ENCODE peak calls at places on chromosome 2, in five cellular contexts. One of them, this sample, is unnamed.

GRCh38 chr2:135997380-135997779 is 12.0 kb upstream of the DARS1 start:
- DNase-seq in adipocyte: no peak
- DNase-seq in upper lobe of left lung: peak; percentile 51
- DNase-seq in mucosa of descending colon: peak; percentile 58
- DNase-seq in DND-41: no peak
- DNase-seq in this sample: no peak

GRCh38 chr2:9004338-9005204 is 1.1 kb upstream of the MBOAT2 start:
- DNase-seq in adipocyte: peak; percentile 22
- DNase-seq in upper lobe of left lung: no peak
- DNase-seq in mucosa of descending colon: no peak
- DNase-seq in DND-41: no peak
- DNase-seq in this sample: no peak

GRCh38 chr2:197090713-197091367 is 164.3 kb upstream of the PGAP1 start:
- DNase-seq in adipocyte: no peak
- DNase-seq in upper lobe of left lung: no peak
- DNase-seq in mucosa of descending colon: peak; percentile 10
- DNase-seq in DND-41: no peak
- DNase-seq in this sample: no peak

GRCh38 chr2:188292446-188293239 is 969 bp downstream of the GULP1 start:
- DNase-seq in adipocyte: peak; percentile 94
- DNase-seq in upper lobe of left lung: peak; percentile 88
- DNase-seq in mucosa of descending colon: peak; percentile 76
- DNase-seq in DND-41: no peak
- DNase-seq in this sample: peak; percentile 78

GRCh38 chr2:86807462-86808275 is 17.0 kb upstream of the CD8A start:
- DNase-seq in adipocyte: peak; percentile 36
- DNase-seq in upper lobe of left lung: peak; percentile 59
- DNase-seq in mucosa of descending colon: peak; percentile 78
- DNase-seq in DND-41: peak; percentile 67
- DNase-seq in this sample: peak; percentile 60

GRCh38 chr2:117555965-117556364 is 258.5 kb upstream of the DDX18 start:
- DNase-seq in adipocyte: no peak
- DNase-seq in upper lobe of left lung: no peak
- DNase-seq in mucosa of descending colon: no peak
- DNase-seq in DND-41: no peak
- DNase-seq in this sample: no peak

GRCh38 chr2:219520079-219520478 is 5.8 kb downstream of the ASIC4 start:
- DNase-seq in adipocyte: no peak
- DNase-seq in upper lobe of left lung: no peak
- DNase-seq in mucosa of descending colon: peak; percentile 28
- DNase-seq in DND-41: no peak
- DNase-seq in this sample: no peak

GRCh38 chr2:134739879-134740301 is 21.1 kb upstream of the TMEM163 start:
- DNase-seq in adipocyte: no peak
- DNase-seq in upper lobe of left lung: peak; percentile 59
- DNase-seq in mucosa of descending colon: no peak
- DNase-seq in DND-41: no peak
- DNase-seq in this sample: no peak

GRCh38 chr2:239253264-239253663 is 147.6 kb downstream of the HDAC4 start:
- DNase-seq in adipocyte: no peak
- DNase-seq in upper lobe of left lung: no peak
- DNase-seq in mucosa of descending colon: no peak
- DNase-seq in DND-41: no peak
- DNase-seq in this sample: no peak

GRCh38 chr2:104733544-104733943 is 120.4 kb upstream of the POU3F3 start:
- DNase-seq in adipocyte: no peak
- DNase-seq in upper lobe of left lung: no peak
- DNase-seq in mucosa of descending colon: no peak
- DNase-seq in DND-41: peak; percentile 27
- DNase-seq in this sample: peak; percentile 27

GRCh38 chr2:56117764-56118163 is 66.0 kb upstream of the CCDC85A start:
- DNase-seq in adipocyte: no peak
- DNase-seq in upper lobe of left lung: no peak
- DNase-seq in mucosa of descending colon: no peak
- DNase-seq in DND-41: no peak
- DNase-seq in this sample: no peak

DNA sequence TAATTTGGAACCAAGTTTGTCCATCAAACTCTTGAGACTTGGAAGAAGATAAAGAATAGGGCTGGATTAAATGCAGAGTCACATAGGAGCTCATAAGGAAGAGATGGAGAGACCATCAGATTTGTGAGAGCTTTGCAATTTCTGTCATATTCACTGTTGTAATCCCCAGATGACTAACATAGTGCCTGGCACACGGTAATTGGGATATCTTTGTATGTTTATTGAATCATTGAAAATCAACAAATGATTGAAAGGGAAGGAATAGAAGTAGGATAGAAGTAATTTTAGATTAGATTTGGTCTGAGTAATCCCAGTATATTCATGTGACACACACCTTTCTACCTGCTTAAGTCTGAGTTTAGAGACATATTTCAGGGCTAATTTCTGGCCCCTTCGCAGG is 75.4 kb downstream of the LCLAT1 start:
- DNase-seq in adipocyte: no peak
- DNase-seq in upper lobe of left lung: no peak
- DNase-seq in mucosa of descending colon: no peak
- DNase-seq in DND-41: no peak
- DNase-seq in this sample: no peak
- H3K9me3 ChIP-seq in adipocyte: peaks cover 3% of the 10 kb centered on the region
- H3K9me3 ChIP-seq in upper lobe of left lung: peaks cover 4% of the 10 kb centered on the region
- H3K9me3 ChIP-seq in mucosa of descending colon: peaks cover 8% of the 10 kb centered on the region
- H3K9me3 ChIP-seq in DND-41: peaks cover 18% of the 10 kb centered on the region
- H3K9me3 ChIP-seq in this sample: no peaks in the 10 kb centered on the region

GRCh38 chr2:88190808-88191721 is 20.9 kb downstream of the THNSL2 start:
- DNase-seq in adipocyte: peak; percentile 66
- DNase-seq in upper lobe of left lung: no peak
- DNase-seq in mucosa of descending colon: no peak
- DNase-seq in DND-41: peak; percentile 50
- DNase-seq in this sample: peak; percentile 31
- H3K4me3 ChIP-seq in adipocyte: no peak overlapping the region
- H3K4me3 ChIP-seq in upper lobe of left lung: no peak overlapping the region
- H3K4me3 ChIP-seq in mucosa of descending colon: no peak overlapping the region
- H3K4me3 ChIP-seq in DND-41: no peak overlapping the region
- H3K4me3 ChIP-seq in this sample: no peak overlapping the region

GRCh38 chr2:39597309-39597708 is 68.4 kb upstream of the TMEM178A start:
- DNase-seq in adipocyte: no peak
- DNase-seq in upper lobe of left lung: no peak
- DNase-seq in mucosa of descending colon: no peak
- DNase-seq in DND-41: no peak
- DNase-seq in this sample: no peak
- H3K9me3 ChIP-seq in adipocyte: no peaks in the 10 kb centered on the region
- H3K9me3 ChIP-seq in upper lobe of left lung: no peaks in the 10 kb centered on the region
- H3K9me3 ChIP-seq in mucosa of descending colon: no peaks in the 10 kb centered on the region
- H3K9me3 ChIP-seq in DND-41: no peaks in the 10 kb centered on the region
- H3K9me3 ChIP-seq in this sample: no peaks in the 10 kb centered on the region

DNA sequence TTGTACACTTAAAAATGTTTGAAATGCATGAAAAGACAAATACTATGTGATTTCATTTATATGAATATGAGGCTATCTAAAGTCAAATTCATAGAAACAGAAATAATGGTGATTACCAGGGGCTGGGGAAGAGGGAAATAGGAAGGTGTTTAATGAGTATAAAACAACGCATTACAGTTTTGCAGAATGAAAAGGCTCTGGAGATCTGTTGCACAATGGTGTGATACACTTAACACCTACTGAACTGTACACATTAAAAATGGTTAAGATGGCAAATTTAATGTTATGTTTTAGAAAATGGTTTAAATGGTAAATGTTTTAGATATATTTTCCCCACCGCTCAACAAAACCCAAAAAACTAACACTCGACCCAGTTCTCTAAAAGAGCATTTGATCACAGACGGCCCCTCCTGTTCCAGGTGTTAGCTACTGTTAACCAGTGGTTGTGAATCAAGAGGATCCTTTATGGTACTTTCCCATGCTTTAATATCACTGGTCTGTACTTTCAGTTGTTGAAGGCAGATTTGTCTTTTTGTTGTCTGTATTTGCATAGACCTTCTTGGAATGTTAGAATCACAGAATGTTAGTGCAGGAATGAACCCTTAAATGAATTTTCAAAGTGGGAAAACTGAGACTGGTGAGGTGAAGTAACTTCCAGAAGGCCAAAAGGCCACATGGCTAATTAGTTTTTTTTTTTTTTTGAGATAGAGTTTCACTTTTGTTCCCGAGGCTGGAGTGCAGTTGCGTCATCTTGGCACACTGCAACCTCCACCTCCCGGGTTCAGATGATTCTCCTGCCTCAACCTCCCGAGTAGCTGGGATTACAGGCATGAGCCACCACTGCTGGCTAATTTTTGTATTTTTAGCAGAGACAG is 10.2 kb downstream of the RAB10 start:
- DNase-seq in adipocyte: peak; percentile 72
- DNase-seq in upper lobe of left lung: peak; percentile 69
- DNase-seq in mucosa of descending colon: no peak
- DNase-seq in DND-41: peak; percentile 21
- DNase-seq in this sample: peak; percentile 48
- H3K4me3 ChIP-seq in adipocyte: peak overlapping the region; percentile 71
- H3K4me3 ChIP-seq in upper lobe of left lung: no peak overlapping the region
- H3K4me3 ChIP-seq in mucosa of descending colon: no peak overlapping the region
- H3K4me3 ChIP-seq in DND-41: no peak overlapping the region
- H3K4me3 ChIP-seq in this sample: no peak overlapping the region

GRCh38 chr2:88686320-88686719 is 5.2 kb upstream of the RPIA start:
- DNase-seq in adipocyte: no peak
- DNase-seq in upper lobe of left lung: no peak
- DNase-seq in mucosa of descending colon: no peak
- DNase-seq in DND-41: no peak
- DNase-seq in this sample: no peak
- H3K9me3 ChIP-seq in adipocyte: peaks cover 16% of the 10 kb centered on the region
- H3K9me3 ChIP-seq in upper lobe of left lung: no peaks in the 10 kb centered on the region
- H3K9me3 ChIP-seq in mucosa of descending colon: peaks cover 12% of the 10 kb centered on the region
- H3K9me3 ChIP-seq in DND-41: peaks cover 46% of the 10 kb centered on the region
- H3K9me3 ChIP-seq in this sample: no peaks in the 10 kb centered on the region

DNA sequence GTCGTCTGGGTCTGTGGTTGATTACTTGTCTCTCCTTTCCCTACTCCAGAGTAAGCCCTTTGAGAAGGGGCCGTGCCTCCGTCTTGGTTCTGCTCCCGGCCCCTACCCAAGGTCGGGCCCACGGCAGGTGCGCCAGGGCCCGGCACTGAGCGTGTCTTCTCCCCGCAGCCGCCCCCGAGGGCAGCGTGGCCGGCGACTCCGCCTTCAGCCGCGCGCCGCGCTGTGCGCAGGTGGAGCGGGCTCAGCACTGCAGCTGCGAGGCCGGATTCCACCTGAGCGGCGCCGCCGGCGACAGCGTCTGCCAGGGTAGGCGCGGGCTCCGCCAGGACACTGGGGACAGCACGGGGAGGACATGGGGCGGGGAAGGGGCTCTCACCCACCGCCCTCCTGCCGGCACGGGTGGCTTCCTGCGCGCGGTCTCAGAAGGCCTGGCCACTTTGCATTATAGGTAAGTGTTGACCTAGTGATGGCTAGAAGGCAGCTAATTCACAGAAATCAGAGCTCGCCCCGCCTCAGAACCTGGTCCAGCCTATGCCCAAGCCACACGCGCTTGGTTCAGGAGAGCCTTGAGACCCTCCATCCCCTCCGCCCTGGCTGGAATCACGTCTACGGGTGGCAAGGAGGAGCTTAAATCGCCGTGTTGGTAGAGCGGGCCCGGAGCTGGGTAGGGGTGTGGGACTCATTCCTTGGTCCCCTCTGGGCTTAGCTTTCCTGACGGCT is 43.5 kb downstream of the FBLN7 start:
- DNase-seq in adipocyte: no peak
- DNase-seq in upper lobe of left lung: no peak
- DNase-seq in mucosa of descending colon: no peak
- DNase-seq in DND-41: no peak
- DNase-seq in this sample: no peak
- H3K4me3 ChIP-seq in adipocyte: no peak overlapping the region
- H3K4me3 ChIP-seq in upper lobe of left lung: no peak overlapping the region
- H3K4me3 ChIP-seq in mucosa of descending colon: no peak overlapping the region
- H3K4me3 ChIP-seq in DND-41: no peak overlapping the region
- H3K4me3 ChIP-seq in this sample: no peak overlapping the region

DNA sequence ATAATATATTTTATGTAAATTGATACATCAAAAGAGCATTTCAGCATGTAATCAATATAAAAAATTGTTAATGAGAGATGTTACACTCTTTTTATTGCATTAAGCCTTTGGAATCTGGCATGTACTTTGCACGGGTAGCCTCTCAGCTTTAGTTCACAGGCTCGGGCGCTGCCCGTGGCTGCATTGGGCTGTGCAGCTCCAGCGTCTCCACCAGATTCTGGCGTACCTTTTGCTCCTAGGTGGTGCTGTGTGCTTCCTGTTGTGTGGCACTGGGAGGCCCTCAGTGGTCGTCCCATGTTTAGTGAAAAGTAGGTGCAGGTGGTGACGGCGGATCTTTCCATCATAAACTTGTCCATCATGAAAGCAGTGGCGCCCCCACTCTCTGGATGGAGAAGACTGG is 24.4 kb downstream of the LRRFIP1 start:
- DNase-seq in adipocyte: no peak
- DNase-seq in upper lobe of left lung: no peak
- DNase-seq in mucosa of descending colon: no peak
- DNase-seq in DND-41: no peak
- DNase-seq in this sample: no peak
- H3K9me3 ChIP-seq in adipocyte: peaks cover under 1% of the 10 kb centered on the region
- H3K9me3 ChIP-seq in upper lobe of left lung: no peaks in the 10 kb centered on the region
- H3K9me3 ChIP-seq in mucosa of descending colon: no peaks in the 10 kb centered on the region
- H3K9me3 ChIP-seq in DND-41: no peaks in the 10 kb centered on the region
- H3K9me3 ChIP-seq in this sample: no peaks in the 10 kb centered on the region

DNA sequence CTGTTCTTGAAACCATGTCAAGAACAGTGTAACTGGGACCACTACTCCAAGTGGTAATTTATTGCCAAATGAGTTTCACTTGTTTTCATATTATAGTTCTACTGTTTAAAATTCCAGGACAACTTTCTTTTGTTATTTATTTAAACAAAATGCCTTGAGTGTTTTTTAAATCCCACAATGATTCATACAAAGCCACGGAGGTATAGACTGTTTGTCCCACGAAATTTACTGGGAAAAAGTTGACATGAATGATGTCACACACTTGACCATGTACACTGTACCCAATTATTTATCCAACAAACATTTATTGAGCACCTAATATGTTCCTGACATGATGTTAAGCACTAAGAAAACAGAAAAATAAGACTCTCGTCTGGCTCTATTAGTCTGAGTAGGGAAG is 243.9 kb upstream of the SIX2 start:
- DNase-seq in adipocyte: peak; percentile 44
- DNase-seq in upper lobe of left lung: no peak
- DNase-seq in mucosa of descending colon: no peak
- DNase-seq in DND-41: no peak
- DNase-seq in this sample: no peak
- H3K4me3 ChIP-seq in adipocyte: no peak overlapping the region
- H3K4me3 ChIP-seq in upper lobe of left lung: no peak overlapping the region
- H3K4me3 ChIP-seq in mucosa of descending colon: no peak overlapping the region
- H3K4me3 ChIP-seq in DND-41: no peak overlapping the region
- H3K4me3 ChIP-seq in this sample: no peak overlapping the region

This sample was measured in colonic mucosa.